ENCODE peak calls at places on chromosomes 7 and 10, in eight cellular contexts. K, M, G, S, C, N, O and F are unnamed samples.

GRCh38 chr7:125098377-125098970 is 168.8 kb upstream of the POT1 start:
- DNase-seq in K (no peak), M (no peak), G (no peak), S (no peak), C (no peak), N (no peak), O (no peak), F (no peak)

GRCh38 chr10:120861200-120861599 is 10.0 kb downstream of the WDR11 start:
- DNase-seq in K (no peak), M (no peak), G (no peak), S (no peak), C (no peak), N (no peak), O (no peak), F (no peak)

GRCh38 chr10:59240581-59241183 is 64.2 kb downstream of the PHYHIPL start:
- DNase-seq in K (peak), M (peak), G (peak), S (no peak), C (no peak), N (peak), O (no peak), F (peak)

GRCh38 chr10:118340486-118340885 is 1.6 kb downstream of the FAM204A start:
- DNase-seq in K (no peak), M (no peak), G (no peak), S (no peak), C (no peak), N (no peak), O (no peak), F (peak)

GRCh38 chr7:130476287-130477001 is 15.4 kb upstream of the MEST start:
- DNase-seq in K (peak), M (no peak), G (no peak), S (no peak), C (no peak), N (no peak), O (no peak), F (no peak)

GRCh38 chr7:134547738-134548054 is 1.2 kb upstream of the AKR1B15 start:
- DNase-seq in K (peak), M (no peak), G (no peak), S (peak), C (no peak), N (peak), O (peak), F (no peak)

GRCh38 chr10:107215681-107216080 is 51.2 kb upstream of the SORCS1 start:
- DNase-seq in K (no peak), M (no peak), G (no peak), S (no peak), C (no peak), N (no peak), O (no peak), F (no peak)

GRCh38 chr7:8211725-8212096 is 50.3 kb downstream of the ICA1 start:
- DNase-seq in K (no peak), M (no peak), G (no peak), S (no peak), C (no peak), N (no peak), O (no peak), F (no peak)

GRCh38 chr10:59279991-59280390 is 82.4 kb downstream of the FAM13C start:
- DNase-seq in K (no peak), M (no peak), G (no peak), S (no peak), C (no peak), N (no peak), O (no peak), F (no peak)

GRCh38 chr10:130895172-130895571 is 416.3 kb downstream of the TCERG1L start:
- DNase-seq in K (no peak), M (peak), G (no peak), S (no peak), C (no peak), N (no peak), O (no peak), F (no peak)

GRCh38 chr10:21498977-21499376 is 26.5 kb downstream of the SKIDA1 start:
- DNase-seq in K (no peak), M (no peak), G (no peak), S (no peak), C (no peak), N (no peak), O (no peak), F (no peak)
- H3K4me3 ChIP-seq in K (no peak), M (no peak), G (no peak), S (no peak), C (no peak), N (no peak), O (no peak), F (no peak)

GRCh38 chr7:87067788-87068187 is 8.3 kb upstream of the ELAPOR2 start:
- DNase-seq in K (no peak), M (no peak), G (no peak), S (no peak), C (no peak), N (no peak), O (no peak), F (no peak)
- H3K4me3 ChIP-seq in K (no peak), M (no peak), G (no peak), S (no peak), C (no peak), N (no peak), O (no peak), F (no peak)

GRCh38 chr10:80204801-80205477 is 398 bp downstream of the ANXA11 start:
- DNase-seq in K (peak), M (peak), G (no peak), S (peak), C (no peak), N (peak), O (peak), F (no peak)
- H3K4me3 ChIP-seq in K (peak), M (peak), G (peak), S (peak), C (peak), N (peak), O (peak), F (peak)

GRCh38 chr10:22030421-22030820 is 26.9 kb upstream of the DNAJC1 start:
- DNase-seq in K (no peak), M (no peak), G (no peak), S (no peak), C (no peak), N (no peak), O (no peak), F (no peak)
- H3K4me3 ChIP-seq in K (no peak), M (no peak), G (no peak), S (no peak), C (no peak), N (no peak), O (no peak), F (no peak)